ENCODE peak calls at places on chromosomes 3 and 15, in eight cellular contexts. One of them, this sample, is unnamed.

GRCh38 chr3:153369561-153370374 is 207.7 kb downstream of the RAP2B start:
- DNase-seq in stimulated activated CD8-positive, alpha-beta memory T cell treated with anti-CD3 and anti-CD28 coated beads, Interleukin-4, amount 100 ng/mL, for 4 hours: no peak
- DNase-seq in activated T-helper 2 cell treated with anti-CD3 and anti-CD28 coated beads, Interferon-gamma antibody, Interleukin-2, Interleukin-4, amounts not matched to agents 10 μg/mL and 5 μg/mL and 100 μg/mL, durations not matched to agents 14 hours and 24 hours and 36 hours: no peak
- DNase-seq in heart right ventricle: no peak
- DNase-seq in NCI-H226: no peak
- DNase-seq in pons: no peak
- DNase-seq in KG1: no peak
- DNase-seq in lower lobe of right lung: no peak
- DNase-seq in this sample: no peak

GRCh38 chr15:40297356-40297755 is 10.4 kb downstream of the PLCB2 start:
- DNase-seq in stimulated activated CD8-positive, alpha-beta memory T cell treated with anti-CD3 and anti-CD28 coated beads, Interleukin-4, amount 100 ng/mL, for 4 hours: no peak
- DNase-seq in activated T-helper 2 cell treated with anti-CD3 and anti-CD28 coated beads, Interferon-gamma antibody, Interleukin-2, Interleukin-4, amounts not matched to agents 10 μg/mL and 5 μg/mL and 100 μg/mL, durations not matched to agents 14 hours and 24 hours and 36 hours: no peak
- DNase-seq in heart right ventricle: no peak
- DNase-seq in NCI-H226: no peak
- DNase-seq in pons: no peak
- DNase-seq in KG1: no peak
- DNase-seq in lower lobe of right lung: peak
- DNase-seq in this sample: no peak

GRCh38 chr3:71010731-71011455 is 572.6 kb downstream of the FOXP1 start:
- DNase-seq in stimulated activated CD8-positive, alpha-beta memory T cell treated with anti-CD3 and anti-CD28 coated beads, Interleukin-4, amount 100 ng/mL, for 4 hours: peak
- DNase-seq in activated T-helper 2 cell treated with anti-CD3 and anti-CD28 coated beads, Interferon-gamma antibody, Interleukin-2, Interleukin-4, amounts not matched to agents 10 μg/mL and 5 μg/mL and 100 μg/mL, durations not matched to agents 14 hours and 24 hours and 36 hours: peak
- DNase-seq in heart right ventricle: no peak
- DNase-seq in NCI-H226: no peak
- DNase-seq in pons: no peak
- DNase-seq in KG1: no peak
- DNase-seq in lower lobe of right lung: no peak
- DNase-seq in this sample: no peak

GRCh38 chr3:67655364-67656121 is 1.1 kb upstream of the SUCLG2 start:
- DNase-seq in stimulated activated CD8-positive, alpha-beta memory T cell treated with anti-CD3 and anti-CD28 coated beads, Interleukin-4, amount 100 ng/mL, for 4 hours: peak
- DNase-seq in activated T-helper 2 cell treated with anti-CD3 and anti-CD28 coated beads, Interferon-gamma antibody, Interleukin-2, Interleukin-4, amounts not matched to agents 10 μg/mL and 5 μg/mL and 100 μg/mL, durations not matched to agents 14 hours and 24 hours and 36 hours: peak
- DNase-seq in heart right ventricle: peak
- DNase-seq in NCI-H226: no peak
- DNase-seq in pons: peak
- DNase-seq in KG1: peak
- DNase-seq in lower lobe of right lung: no peak
- DNase-seq in this sample: peak

GRCh38 chr3:104831076-104831475 is 535.6 kb upstream of the ALCAM start:
- DNase-seq in stimulated activated CD8-positive, alpha-beta memory T cell treated with anti-CD3 and anti-CD28 coated beads, Interleukin-4, amount 100 ng/mL, for 4 hours: no peak
- DNase-seq in activated T-helper 2 cell treated with anti-CD3 and anti-CD28 coated beads, Interferon-gamma antibody, Interleukin-2, Interleukin-4, amounts not matched to agents 10 μg/mL and 5 μg/mL and 100 μg/mL, durations not matched to agents 14 hours and 24 hours and 36 hours: no peak
- DNase-seq in heart right ventricle: no peak
- DNase-seq in NCI-H226: no peak
- DNase-seq in pons: no peak
- DNase-seq in KG1: no peak
- DNase-seq in lower lobe of right lung: no peak
- DNase-seq in this sample: no peak

GRCh38 chr3:49518016-49518415 is 36.3 kb upstream of the BSN start:
- DNase-seq in stimulated activated CD8-positive, alpha-beta memory T cell treated with anti-CD3 and anti-CD28 coated beads, Interleukin-4, amount 100 ng/mL, for 4 hours: no peak
- DNase-seq in activated T-helper 2 cell treated with anti-CD3 and anti-CD28 coated beads, Interferon-gamma antibody, Interleukin-2, Interleukin-4, amounts not matched to agents 10 μg/mL and 5 μg/mL and 100 μg/mL, durations not matched to agents 14 hours and 24 hours and 36 hours: no peak
- DNase-seq in heart right ventricle: no peak
- DNase-seq in NCI-H226: no peak
- DNase-seq in pons: no peak
- DNase-seq in KG1: no peak
- DNase-seq in lower lobe of right lung: no peak
- DNase-seq in this sample: no peak

GRCh38 chr3:111720681-111721380 is 125.7 kb upstream of the ZBED2 start:
- DNase-seq in stimulated activated CD8-positive, alpha-beta memory T cell treated with anti-CD3 and anti-CD28 coated beads, Interleukin-4, amount 100 ng/mL, for 4 hours: no peak
- DNase-seq in activated T-helper 2 cell treated with anti-CD3 and anti-CD28 coated beads, Interferon-gamma antibody, Interleukin-2, Interleukin-4, amounts not matched to agents 10 μg/mL and 5 μg/mL and 100 μg/mL, durations not matched to agents 14 hours and 24 hours and 36 hours: no peak
- DNase-seq in heart right ventricle: no peak
- DNase-seq in NCI-H226: no peak
- DNase-seq in pons: no peak
- DNase-seq in KG1: no peak
- DNase-seq in lower lobe of right lung: no peak
- DNase-seq in this sample: no peak

GRCh38 chr3:149579838-149580542 is 77.8 kb downstream of the WWTR1 start:
- DNase-seq in stimulated activated CD8-positive, alpha-beta memory T cell treated with anti-CD3 and anti-CD28 coated beads, Interleukin-4, amount 100 ng/mL, for 4 hours: no peak
- DNase-seq in activated T-helper 2 cell treated with anti-CD3 and anti-CD28 coated beads, Interferon-gamma antibody, Interleukin-2, Interleukin-4, amounts not matched to agents 10 μg/mL and 5 μg/mL and 100 μg/mL, durations not matched to agents 14 hours and 24 hours and 36 hours: no peak
- DNase-seq in heart right ventricle: no peak
- DNase-seq in NCI-H226: peak
- DNase-seq in pons: no peak
- DNase-seq in KG1: no peak
- DNase-seq in lower lobe of right lung: no peak
- DNase-seq in this sample: no peak

GRCh38 chr3:135992072-135992471 is 26.5 kb downstream of the PPP2R3A start:
- DNase-seq in stimulated activated CD8-positive, alpha-beta memory T cell treated with anti-CD3 and anti-CD28 coated beads, Interleukin-4, amount 100 ng/mL, for 4 hours: no peak
- DNase-seq in activated T-helper 2 cell treated with anti-CD3 and anti-CD28 coated beads, Interferon-gamma antibody, Interleukin-2, Interleukin-4, amounts not matched to agents 10 μg/mL and 5 μg/mL and 100 μg/mL, durations not matched to agents 14 hours and 24 hours and 36 hours: no peak
- DNase-seq in heart right ventricle: no peak
- DNase-seq in NCI-H226: peak
- DNase-seq in pons: no peak
- DNase-seq in KG1: no peak
- DNase-seq in lower lobe of right lung: no peak
- DNase-seq in this sample: no peak

GRCh38 chr15:98881526-98882517 is 125.8 kb downstream of the PGPEP1L start:
- DNase-seq in stimulated activated CD8-positive, alpha-beta memory T cell treated with anti-CD3 and anti-CD28 coated beads, Interleukin-4, amount 100 ng/mL, for 4 hours: no peak
- DNase-seq in activated T-helper 2 cell treated with anti-CD3 and anti-CD28 coated beads, Interferon-gamma antibody, Interleukin-2, Interleukin-4, amounts not matched to agents 10 μg/mL and 5 μg/mL and 100 μg/mL, durations not matched to agents 14 hours and 24 hours and 36 hours: no peak
- DNase-seq in heart right ventricle: no peak
- DNase-seq in NCI-H226: peak
- DNase-seq in pons: peak
- DNase-seq in KG1: no peak
- DNase-seq in lower lobe of right lung: no peak
- DNase-seq in this sample: peak

GRCh38 chr15:98018761-98019351 is 58.4 kb downstream of the ARRDC4 start:
- DNase-seq in stimulated activated CD8-positive, alpha-beta memory T cell treated with anti-CD3 and anti-CD28 coated beads, Interleukin-4, amount 100 ng/mL, for 4 hours: no peak
- DNase-seq in activated T-helper 2 cell treated with anti-CD3 and anti-CD28 coated beads, Interferon-gamma antibody, Interleukin-2, Interleukin-4, amounts not matched to agents 10 μg/mL and 5 μg/mL and 100 μg/mL, durations not matched to agents 14 hours and 24 hours and 36 hours: no peak
- DNase-seq in heart right ventricle: no peak
- DNase-seq in NCI-H226: no peak
- DNase-seq in pons: no peak
- DNase-seq in KG1: no peak
- DNase-seq in lower lobe of right lung: no peak
- DNase-seq in this sample: no peak

GRCh38 chr3:38205472-38205805 is 40.1 kb downstream of the OXSR1 start:
- DNase-seq in stimulated activated CD8-positive, alpha-beta memory T cell treated with anti-CD3 and anti-CD28 coated beads, Interleukin-4, amount 100 ng/mL, for 4 hours: no peak
- DNase-seq in activated T-helper 2 cell treated with anti-CD3 and anti-CD28 coated beads, Interferon-gamma antibody, Interleukin-2, Interleukin-4, amounts not matched to agents 10 μg/mL and 5 μg/mL and 100 μg/mL, durations not matched to agents 14 hours and 24 hours and 36 hours: peak
- DNase-seq in heart right ventricle: no peak
- DNase-seq in NCI-H226: no peak
- DNase-seq in pons: no peak
- DNase-seq in KG1: no peak
- DNase-seq in lower lobe of right lung: no peak
- DNase-seq in this sample: no peak

GRCh38 chr15:32030795-32031194 is 480 bp downstream of the CHRNA7 start:
- DNase-seq in stimulated activated CD8-positive, alpha-beta memory T cell treated with anti-CD3 and anti-CD28 coated beads, Interleukin-4, amount 100 ng/mL, for 4 hours: no peak
- DNase-seq in activated T-helper 2 cell treated with anti-CD3 and anti-CD28 coated beads, Interferon-gamma antibody, Interleukin-2, Interleukin-4, amounts not matched to agents 10 μg/mL and 5 μg/mL and 100 μg/mL, durations not matched to agents 14 hours and 24 hours and 36 hours: no peak
- DNase-seq in heart right ventricle: no peak
- DNase-seq in NCI-H226: no peak
- DNase-seq in pons: no peak
- DNase-seq in KG1: no peak
- DNase-seq in lower lobe of right lung: no peak
- DNase-seq in this sample: no peak

GRCh38 chr15:70528270-70528706 is 235.1 kb downstream of the UACA start:
- DNase-seq in stimulated activated CD8-positive, alpha-beta memory T cell treated with anti-CD3 and anti-CD28 coated beads, Interleukin-4, amount 100 ng/mL, for 4 hours: no peak
- DNase-seq in activated T-helper 2 cell treated with anti-CD3 and anti-CD28 coated beads, Interferon-gamma antibody, Interleukin-2, Interleukin-4, amounts not matched to agents 10 μg/mL and 5 μg/mL and 100 μg/mL, durations not matched to agents 14 hours and 24 hours and 36 hours: peak
- DNase-seq in heart right ventricle: no peak
- DNase-seq in NCI-H226: peak
- DNase-seq in pons: peak
- DNase-seq in KG1: peak
- DNase-seq in lower lobe of right lung: no peak
- DNase-seq in this sample: peak

GRCh38 chr3:109597438-109597837 is 260.1 kb upstream of the DPPA4 start:
- DNase-seq in stimulated activated CD8-positive, alpha-beta memory T cell treated with anti-CD3 and anti-CD28 coated beads, Interleukin-4, amount 100 ng/mL, for 4 hours: no peak
- DNase-seq in activated T-helper 2 cell treated with anti-CD3 and anti-CD28 coated beads, Interferon-gamma antibody, Interleukin-2, Interleukin-4, amounts not matched to agents 10 μg/mL and 5 μg/mL and 100 μg/mL, durations not matched to agents 14 hours and 24 hours and 36 hours: no peak
- DNase-seq in heart right ventricle: no peak
- DNase-seq in NCI-H226: no peak
- DNase-seq in pons: no peak
- DNase-seq in KG1: no peak
- DNase-seq in lower lobe of right lung: no peak
- DNase-seq in this sample: no peak

GRCh38 chr3:77081240-77081661 is 41.4 kb downstream of the ROBO2 start:
- DNase-seq in stimulated activated CD8-positive, alpha-beta memory T cell treated with anti-CD3 and anti-CD28 coated beads, Interleukin-4, amount 100 ng/mL, for 4 hours: no peak
- DNase-seq in activated T-helper 2 cell treated with anti-CD3 and anti-CD28 coated beads, Interferon-gamma antibody, Interleukin-2, Interleukin-4, amounts not matched to agents 10 μg/mL and 5 μg/mL and 100 μg/mL, durations not matched to agents 14 hours and 24 hours and 36 hours: no peak
- DNase-seq in heart right ventricle: peak
- DNase-seq in NCI-H226: no peak
- DNase-seq in pons: peak
- DNase-seq in KG1: no peak
- DNase-seq in lower lobe of right lung: no peak
- DNase-seq in this sample: no peak

GRCh38 chr3:165195628-165196576 is at the start of gene SLITRK3:
- DNase-seq in stimulated activated CD8-positive, alpha-beta memory T cell treated with anti-CD3 and anti-CD28 coated beads, Interleukin-4, amount 100 ng/mL, for 4 hours: no peak
- DNase-seq in activated T-helper 2 cell treated with anti-CD3 and anti-CD28 coated beads, Interferon-gamma antibody, Interleukin-2, Interleukin-4, amounts not matched to agents 10 μg/mL and 5 μg/mL and 100 μg/mL, durations not matched to agents 14 hours and 24 hours and 36 hours: no peak
- DNase-seq in heart right ventricle: no peak
- DNase-seq in NCI-H226: no peak
- DNase-seq in pons: no peak
- DNase-seq in KG1: no peak
- DNase-seq in lower lobe of right lung: no peak
- DNase-seq in this sample: no peak

GRCh38 chr3:101813817-101814440 is 34.9 kb downstream of the NXPE3 start:
- DNase-seq in stimulated activated CD8-positive, alpha-beta memory T cell treated with anti-CD3 and anti-CD28 coated beads, Interleukin-4, amount 100 ng/mL, for 4 hours: no peak
- DNase-seq in activated T-helper 2 cell treated with anti-CD3 and anti-CD28 coated beads, Interferon-gamma antibody, Interleukin-2, Interleukin-4, amounts not matched to agents 10 μg/mL and 5 μg/mL and 100 μg/mL, durations not matched to agents 14 hours and 24 hours and 36 hours: no peak
- DNase-seq in heart right ventricle: no peak
- DNase-seq in NCI-H226: no peak
- DNase-seq in pons: no peak
- DNase-seq in KG1: peak
- DNase-seq in lower lobe of right lung: no peak
- DNase-seq in this sample: peak

GRCh38 chr3:126636436-126636835 is 18.5 kb downstream of the TXNRD3 start:
- DNase-seq in stimulated activated CD8-positive, alpha-beta memory T cell treated with anti-CD3 and anti-CD28 coated beads, Interleukin-4, amount 100 ng/mL, for 4 hours: no peak
- DNase-seq in activated T-helper 2 cell treated with anti-CD3 and anti-CD28 coated beads, Interferon-gamma antibody, Interleukin-2, Interleukin-4, amounts not matched to agents 10 μg/mL and 5 μg/mL and 100 μg/mL, durations not matched to agents 14 hours and 24 hours and 36 hours: no peak
- DNase-seq in heart right ventricle: no peak
- DNase-seq in NCI-H226: no peak
- DNase-seq in pons: no peak
- DNase-seq in KG1: no peak
- DNase-seq in lower lobe of right lung: no peak
- DNase-seq in this sample: no peak

GRCh38 chr3:159884661-159885402 is 103.8 kb upstream of the IL12A start:
- DNase-seq in stimulated activated CD8-positive, alpha-beta memory T cell treated with anti-CD3 and anti-CD28 coated beads, Interleukin-4, amount 100 ng/mL, for 4 hours: no peak
- DNase-seq in activated T-helper 2 cell treated with anti-CD3 and anti-CD28 coated beads, Interferon-gamma antibody, Interleukin-2, Interleukin-4, amounts not matched to agents 10 μg/mL and 5 μg/mL and 100 μg/mL, durations not matched to agents 14 hours and 24 hours and 36 hours: no peak
- DNase-seq in heart right ventricle: no peak
- DNase-seq in NCI-H226: no peak
- DNase-seq in pons: peak
- DNase-seq in KG1: peak
- DNase-seq in lower lobe of right lung: no peak
- DNase-seq in this sample: peak

GRCh38 chr3:98596902-98597500 is 3.6 kb upstream of the CPOX start:
- DNase-seq in stimulated activated CD8-positive, alpha-beta memory T cell treated with anti-CD3 and anti-CD28 coated beads, Interleukin-4, amount 100 ng/mL, for 4 hours: no peak
- DNase-seq in activated T-helper 2 cell treated with anti-CD3 and anti-CD28 coated beads, Interferon-gamma antibody, Interleukin-2, Interleukin-4, amounts not matched to agents 10 μg/mL and 5 μg/mL and 100 μg/mL, durations not matched to agents 14 hours and 24 hours and 36 hours: no peak
- DNase-seq in heart right ventricle: no peak
- DNase-seq in NCI-H226: peak
- DNase-seq in pons: no peak
- DNase-seq in KG1: peak
- DNase-seq in lower lobe of right lung: no peak
- DNase-seq in this sample: peak

GRCh38 chr15:94086360-94086759 is 145.0 kb upstream of the MCTP2 start:
- DNase-seq in stimulated activated CD8-positive, alpha-beta memory T cell treated with anti-CD3 and anti-CD28 coated beads, Interleukin-4, amount 100 ng/mL, for 4 hours: no peak
- DNase-seq in activated T-helper 2 cell treated with anti-CD3 and anti-CD28 coated beads, Interferon-gamma antibody, Interleukin-2, Interleukin-4, amounts not matched to agents 10 μg/mL and 5 μg/mL and 100 μg/mL, durations not matched to agents 14 hours and 24 hours and 36 hours: no peak
- DNase-seq in heart right ventricle: no peak
- DNase-seq in NCI-H226: no peak
- DNase-seq in pons: no peak
- DNase-seq in KG1: no peak
- DNase-seq in lower lobe of right lung: no peak
- DNase-seq in this sample: no peak

This sample was measured in AML-193.